ENCODE peak calls at places on chromosomes 16 and 17, in six cellular contexts. O, P, W, C, R and Y are unnamed samples.

GRCh38 chr16:70691223-70692129 is 5.6 kb upstream of the MTSS2 start:
- DNase-seq in O (peak), P (peak), W (peak), C (peak), R (peak), Y (no peak)

GRCh38 chr16:75559564-75560372 is 3.7 kb upstream of the TMEM231 start:
- DNase-seq in O (peak), P (peak), W (peak), C (no peak), R (no peak), Y (peak)

GRCh38 chr16:65314246-65315003 is 192.6 kb upstream of the CDH11 start:
- DNase-seq in O (no peak), P (no peak), W (peak), C (no peak), R (no peak), Y (no peak)

GRCh38 chr17:40022961-40023541 is 7.8 kb downstream of the CSF3 start:
- DNase-seq in O (no peak), P (peak), W (no peak), C (no peak), R (no peak), Y (no peak)

GRCh38 chr16:12207939-12208338 is 231.4 kb downstream of the SNX29 start:
- DNase-seq in O (no peak), P (no peak), W (no peak), C (no peak), R (no peak), Y (no peak)

GRCh38 chr17:28527859-28528258 is 21.7 kb downstream of the FOXN1 start:
- DNase-seq in O (no peak), P (no peak), W (no peak), C (no peak), R (no peak), Y (peak)

GRCh38 chr17:1972429-1973160 is 52.5 kb downstream of the RTN4RL1 start:
- DNase-seq in O (no peak), P (no peak), W (peak), C (no peak), R (no peak), Y (no peak)

GRCh38 chr17:39782481-39782880 is 44.7 kb downstream of the GRB7 start:
- DNase-seq in O (peak), P (peak), W (peak), C (no peak), R (no peak), Y (peak)

GRCh38 chr16:84483882-84484565 is 20.4 kb downstream of the MEAK7 start:
- DNase-seq in O (no peak), P (peak), W (no peak), C (no peak), R (no peak), Y (no peak)

GRCh38 chr17:5892897-5893656 is 177.1 kb upstream of the WSCD1 start:
- DNase-seq in O (no peak), P (no peak), W (no peak), C (no peak), R (no peak), Y (no peak)

GRCh38 chr17:59427996-59428395 is 96.5 kb downstream of the YPEL2 start:
- DNase-seq in O (no peak), P (no peak), W (peak), C (no peak), R (no peak), Y (peak)

GRCh38 chr16:52068447-52069074 is 478.4 kb downstream of the TOX3 start:
- DNase-seq in O (peak), P (peak), W (peak), C (no peak), R (no peak), Y (peak)

DNA sequence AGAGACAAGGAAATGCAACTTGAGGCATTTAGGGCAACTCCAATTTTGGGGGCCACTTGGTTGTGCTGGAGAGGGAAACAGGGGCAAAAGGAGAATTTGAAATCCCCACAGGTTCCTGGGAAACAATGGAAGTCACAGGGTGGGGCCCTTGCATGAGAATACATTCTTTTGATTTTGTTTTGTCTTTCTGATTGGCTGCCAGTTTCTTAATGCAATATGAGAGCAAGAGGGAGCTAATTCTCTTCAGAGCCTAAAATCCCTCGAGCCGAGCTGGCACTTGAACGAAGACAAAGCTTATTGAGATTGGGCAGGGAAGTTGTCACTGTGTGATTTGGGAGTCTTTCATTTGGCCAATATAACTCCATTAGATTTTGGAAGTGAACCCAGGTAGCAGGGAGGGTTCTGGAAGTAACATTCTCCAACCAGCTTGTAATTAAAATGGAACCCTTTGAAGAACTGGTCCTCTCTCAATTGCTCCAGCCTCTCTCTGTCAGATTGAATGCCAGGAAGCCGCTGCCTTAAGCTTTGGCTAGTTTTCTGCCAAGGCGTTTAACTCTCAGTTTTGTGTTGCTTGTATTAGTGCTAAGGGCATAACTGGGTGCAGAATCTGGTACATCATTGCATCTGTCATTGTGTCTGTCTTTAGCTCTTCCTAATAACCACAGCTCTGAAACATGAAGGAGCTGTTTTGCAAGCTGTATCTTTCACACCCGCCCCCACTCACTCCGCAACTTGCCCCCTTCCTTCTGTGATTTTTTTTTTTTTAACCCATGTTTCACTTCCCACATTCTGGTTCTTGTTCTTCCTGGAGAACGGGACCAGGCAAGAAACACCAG is 272.0 kb downstream of the MAF start:
- DNase-seq in O (no peak), P (no peak), W (no peak), C (no peak), R (no peak), Y (no peak)
- TF ChIP-seq CTCF in O (no peak), P (no peak), W (no peak), C (no peak), R (no peak), Y (no peak)

DNA sequence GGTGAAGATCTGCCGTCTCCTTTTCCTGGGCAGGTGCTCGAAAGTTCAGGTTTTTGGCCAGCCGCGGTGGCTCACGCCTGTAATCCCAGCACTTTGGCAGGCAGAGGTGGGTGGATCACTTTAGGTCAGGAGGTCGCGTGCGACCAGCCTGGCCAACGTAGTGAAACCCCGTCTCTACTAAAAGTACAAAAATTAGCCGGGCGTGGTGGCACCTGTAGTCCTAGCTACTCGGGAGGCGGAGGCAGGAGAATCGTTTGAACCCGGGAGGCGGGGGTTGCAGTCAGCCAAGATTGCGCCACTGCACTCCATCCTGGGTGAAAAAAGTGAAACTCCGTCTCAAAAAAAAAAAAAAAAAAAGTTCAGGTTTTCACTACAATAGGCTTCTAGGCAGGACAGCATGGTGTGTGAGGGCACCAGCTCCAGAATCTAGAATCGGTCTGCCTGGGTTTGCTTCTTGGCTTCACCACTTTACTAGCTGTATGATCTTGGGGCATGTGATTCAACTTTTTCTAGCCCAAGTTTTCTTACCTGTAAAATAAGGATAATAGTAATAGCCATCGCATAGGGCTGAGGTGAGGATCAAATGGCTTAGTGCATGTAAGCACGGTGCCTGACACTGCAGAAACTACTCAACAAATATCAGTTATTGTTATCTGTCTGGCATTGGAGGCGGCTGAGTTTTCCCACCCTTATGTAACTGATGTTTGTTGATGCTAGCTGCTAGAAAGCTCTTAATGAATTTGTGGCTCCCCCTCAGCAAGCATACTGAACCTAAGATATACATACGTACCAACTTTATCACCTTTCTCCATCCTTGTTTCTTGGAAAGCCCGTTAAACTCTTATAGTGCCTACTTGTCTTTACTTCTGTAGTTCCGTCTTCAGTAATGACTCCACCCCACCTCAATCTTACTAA is 1.3 kb downstream of the PSMD12 start:
- DNase-seq in O (no peak), P (no peak), W (no peak), C (no peak), R (no peak), Y (no peak)
- H3K4me3 ChIP-seq in O (peak), P (peak), W (peak), C (peak), R (peak), Y (peak)

GRCh38 chr16:72008424-72009216 is at the start of gene DHODH:
- DNase-seq in O (peak), P (peak), W (peak), C (peak), R (peak), Y (peak)
- TF ChIP-seq CTCF in O (no peak), P (no peak), W (no peak), C (no peak), R (no peak), Y (no peak)

DNA sequence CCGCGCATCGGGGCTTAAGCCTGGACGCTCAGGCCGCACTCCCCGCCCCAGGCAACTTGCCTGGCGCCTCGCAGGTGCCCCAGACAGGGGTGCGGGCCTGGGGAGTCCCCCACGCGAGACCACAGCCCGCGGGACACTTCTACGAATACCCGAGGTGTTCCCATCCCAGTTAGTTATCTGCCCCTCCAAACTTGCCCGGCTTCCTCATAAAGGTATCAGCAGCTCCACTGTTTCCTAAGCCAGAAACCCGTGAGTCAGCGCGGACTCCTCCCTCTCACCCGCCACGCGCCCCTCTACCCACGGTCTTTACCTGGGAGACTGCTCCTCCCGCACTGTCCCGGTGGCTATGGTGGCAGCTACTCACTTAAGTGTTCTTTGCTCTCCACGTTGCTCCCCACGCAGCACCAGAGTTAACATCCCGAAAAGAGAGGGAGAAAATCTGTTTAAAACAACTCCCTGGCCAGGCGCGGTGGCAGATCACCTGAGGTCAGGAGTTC is 1.0 kb upstream of the CREBBP start:
- DNase-seq in O (no peak), P (peak), W (no peak), C (no peak), R (no peak), Y (peak)
- H3K4me3 ChIP-seq in O (no peak), P (peak), W (peak), C (peak), R (peak), Y (peak)

GRCh38 chr16:9409753-9410493 is 318.5 kb downstream of the HAPSTR1 start:
- DNase-seq in O (no peak), P (no peak), W (no peak), C (no peak), R (no peak), Y (no peak)

GRCh38 chr16:9412362-9413311 is 321.2 kb downstream of the HAPSTR1 start:
- DNase-seq in O (no peak), P (no peak), W (no peak), C (no peak), R (no peak), Y (no peak)

GRCh38 chr16:9419161-9419560 is 327.7 kb downstream of the HAPSTR1 start:
- DNase-seq in O (no peak), P (no peak), W (no peak), C (no peak), R (no peak), Y (no peak)

GRCh38 chr16:9417898-9418297 is 326.5 kb downstream of the HAPSTR1 start:
- DNase-seq in O (no peak), P (no peak), W (no peak), C (no peak), R (no peak), Y (no peak)

DNA sequence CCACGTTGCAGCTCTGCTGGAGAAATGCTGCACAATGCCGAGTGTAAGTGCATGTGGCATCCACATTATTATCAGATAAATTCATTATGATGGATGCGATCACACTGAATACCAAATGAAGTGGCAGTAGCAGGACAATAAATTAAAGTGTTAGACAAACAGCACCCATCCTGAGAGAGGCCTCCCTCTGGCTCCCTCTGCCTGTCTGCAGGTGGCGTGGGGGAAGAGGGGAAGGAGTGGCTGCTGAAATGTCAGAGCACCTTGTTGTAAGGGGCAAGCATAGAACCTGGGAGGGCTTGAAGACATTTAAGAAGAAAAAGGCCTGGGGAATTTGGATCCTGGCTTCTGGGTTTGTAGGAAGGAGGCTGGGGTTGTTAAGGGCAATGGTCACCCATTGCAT is 324.1 kb downstream of the HAPSTR1 start:
- DNase-seq in O (no peak), P (no peak), W (no peak), C (no peak), R (no peak), Y (no peak)
- TF ChIP-seq CTCF in O (no peak), P (no peak), W (no peak), C (no peak), R (no peak), Y (no peak)

GRCh38 chr17:16427020-16427419 is 11.6 kb downstream of the TRPV2 start:
- DNase-seq in O (no peak), P (no peak), W (no peak), C (no peak), R (no peak), Y (no peak)
- H3K4me3 ChIP-seq in O (no peak), P (no peak), W (no peak), C (no peak), R (no peak), Y (no peak)

GRCh38 chr16:19601083-19601976 is 45.8 kb downstream of the VPS35L start:
- DNase-seq in O (peak), P (peak), W (peak), C (no peak), R (no peak), Y (peak)
- TF ChIP-seq CTCF in O (peak), P (peak), W (peak), C (peak), R (peak), Y (peak)

DNA sequence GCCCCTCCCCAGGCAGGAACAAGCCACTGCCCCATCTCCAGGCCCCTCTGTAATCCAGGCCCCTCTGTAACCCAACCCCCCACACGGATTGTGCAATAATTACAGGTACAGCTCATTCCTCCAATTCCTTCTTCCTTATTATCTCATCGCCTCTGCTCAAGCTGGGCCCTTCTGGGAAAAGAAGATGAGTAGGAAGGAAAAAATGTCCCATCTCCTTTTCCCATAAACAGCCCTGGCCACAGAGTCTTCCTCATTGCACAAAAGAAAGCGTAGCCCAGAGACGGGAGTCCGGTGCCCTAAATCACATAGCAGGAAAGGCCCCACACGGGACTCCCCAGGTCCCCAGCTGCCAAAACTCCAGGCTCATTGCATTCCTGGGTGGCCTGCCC is 3.6 kb upstream of the LITAFD start:
- DNase-seq in O (peak), P (peak), W (peak), C (peak), R (no peak), Y (peak)
- H3K4me3 ChIP-seq in O (no peak), P (no peak), W (no peak), C (no peak), R (no peak), Y (no peak)

DNA sequence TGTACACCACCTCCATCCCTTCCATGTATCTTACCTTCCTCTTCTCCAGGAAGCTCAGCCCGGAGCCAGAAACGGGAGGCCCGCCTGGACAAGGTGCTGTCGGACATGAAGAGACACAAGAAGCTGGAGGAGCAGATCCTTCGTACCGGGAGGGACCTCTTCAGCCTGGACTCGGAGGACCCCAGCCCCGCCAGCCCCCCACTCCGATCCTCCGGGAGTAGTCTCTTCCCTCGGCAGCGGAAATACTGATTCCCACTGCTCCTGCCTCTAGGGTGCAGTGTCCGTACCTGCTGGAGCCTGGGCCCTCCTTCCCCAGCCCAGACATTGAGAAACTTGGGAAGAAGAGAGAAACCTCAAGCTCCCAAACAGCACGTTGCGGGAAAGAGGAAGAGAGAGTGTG is 756 bp upstream of the MVP start:
- DNase-seq in O (no peak), P (no peak), W (peak), C (no peak), R (no peak), Y (peak)
- TF ChIP-seq CTCF in O (no peak), P (peak), W (peak), C (no peak), R (no peak), Y (peak)